ENCODE peak calls at places on chromosomes 1 and 21, in ten cellular contexts. E is stomach, K is GM06990, F is astrocyte of the cerebellum, Z is fibroblast of villous mesenchyme, C is right atrium auricular region, Y is upper lobe of left lung, J is prostate gland, N is heart left ventricle, M is transverse colon. B is an unnamed sample.

GRCh38 chr1:97384294-97384952 is 536.4 kb downstream of the DPYD start:
- DNase-seq in E (no peak), K (no peak), F (peak), Z (peak), C (no peak), Y (no peak), J (no peak), N (no peak), M (no peak), B (peak)

GRCh38 chr1:58064281-58064680 is 482.2 kb downstream of the OMA1 start:
- DNase-seq in E (no peak), K (no peak), F (no peak), Z (no peak), C (no peak), Y (no peak), J (no peak), N (no peak), M (no peak), B (no peak)

GRCh38 chr1:235739124-235739523 is 89.5 kb upstream of the GNG4 start:
- DNase-seq in E (peak), K (no peak), F (no peak), Z (peak), C (no peak), Y (no peak), J (peak), N (no peak), M (no peak), B (peak)

GRCh38 chr1:51301152-51301843 is 29.1 kb downstream of the TTC39A start:
- DNase-seq in E (no peak), K (no peak), F (no peak), Z (no peak), C (no peak), Y (no peak), J (no peak), N (no peak), M (no peak), B (peak)

GRCh38 chr1:32028746-32029145 is 15.1 kb downstream of the KHDRBS1 start:
- DNase-seq in E (no peak), K (no peak), F (no peak), Z (no peak), C (no peak), Y (no peak), J (no peak), N (no peak), M (no peak), B (peak)

GRCh38 chr1:98331232-98331631 is 330.3 kb upstream of the SNX7 start:
- DNase-seq in E (no peak), K (no peak), F (peak), Z (no peak), C (no peak), Y (no peak), J (no peak), N (no peak), M (no peak), B (peak)

GRCh38 chr1:37691497-37692077 is 729 bp upstream of the CDCA8 start:
- DNase-seq in E (peak), K (no peak), F (no peak), Z (peak), C (no peak), Y (peak), J (peak), N (peak), M (peak), B (peak)

GRCh38 chr1:15833069-15833679 is 14.3 kb upstream of the SPEN start:
- DNase-seq in E (peak), K (no peak), F (no peak), Z (peak), C (peak), Y (peak), J (peak), N (peak), M (peak), B (peak)

GRCh38 chr21:42164064-42164789 is 54.7 kb upstream of the ABCG1 start:
- DNase-seq in E (peak), K (no peak), F (no peak), Z (no peak), C (no peak), Y (peak), J (no peak), N (peak), M (peak), B (no peak)

GRCh38 chr1:200673952-200674823 is 4.5 kb upstream of the DDX59 start:
- DNase-seq in E (no peak), K (no peak), F (no peak), Z (peak), C (no peak), Y (no peak), J (no peak), N (no peak), M (no peak), B (no peak)

GRCh38 chr1:4271338-4271998 is 371.4 kb upstream of the C1orf174 start:
- DNase-seq in E (no peak), K (no peak), F (no peak), Z (no peak), C (no peak), Y (no peak), J (no peak), N (no peak), M (no peak), B (no peak)

GRCh38 chr1:115469703-115470476 is 131.8 kb upstream of the NGF start:
- DNase-seq in E (peak), K (no peak), F (no peak), Z (peak), C (peak), Y (peak), J (no peak), N (peak), M (peak), B (peak)

GRCh38 chr1:54476231-54477109 is 70.3 kb upstream of the SSBP3 start:
- DNase-seq in E (no peak), K (no peak), F (no peak), Z (no peak), C (no peak), Y (no peak), J (no peak), N (no peak), M (no peak), B (no peak)

GRCh38 chr1:160795951-160796383 is at the start of gene LY9:
- DNase-seq in E (peak), K (peak), F (no peak), Z (no peak), C (no peak), Y (peak), J (no peak), N (no peak), M (peak), B (no peak)

GRCh38 chr1:11857164-11857853 is 1.4 kb downstream of the NPPB start:
- DNase-seq in E (no peak), K (no peak), F (no peak), Z (no peak), C (no peak), Y (no peak), J (no peak), N (no peak), M (no peak), B (no peak)

GRCh38 chr1:9037476-9038337 is 11.5 kb upstream of the SLC2A7 start:
- DNase-seq in E (no peak), K (peak), F (no peak), Z (no peak), C (no peak), Y (no peak), J (no peak), N (no peak), M (no peak), B (no peak)

GRCh38 chr1:165844114-165844798 is 16.8 kb downstream of the UCK2 start:
- DNase-seq in E (no peak), K (no peak), F (no peak), Z (no peak), C (no peak), Y (no peak), J (no peak), N (no peak), M (no peak), B (no peak)

GRCh38 chr1:67840449-67840848 is 7.2 kb upstream of the GNG12 start:
- DNase-seq in E (no peak), K (no peak), F (peak), Z (peak), C (no peak), Y (no peak), J (no peak), N (no peak), M (no peak), B (peak)

GRCh38 chr1:212689196-212689710 is 10.4 kb downstream of the BATF3 start:
- DNase-seq in E (no peak), K (no peak), F (no peak), Z (no peak), C (peak), Y (no peak), J (no peak), N (no peak), M (no peak), B (no peak)

GRCh38 chr1:112729909-112730308 is 14.8 kb upstream of the PPM1J start:
- DNase-seq in E (no peak), K (no peak), F (no peak), Z (no peak), C (no peak), Y (no peak), J (no peak), N (no peak), M (no peak), B (no peak)

GRCh38 chr1:214224605-214225354 is 56.2 kb upstream of the SMYD2 start:
- DNase-seq in E (no peak), K (no peak), F (no peak), Z (peak), C (no peak), Y (no peak), J (no peak), N (no peak), M (no peak), B (peak)

GRCh38 chr1:25811384-25812082 is 8.2 kb upstream of the MTFR1L start:
- DNase-seq in E (no peak), K (no peak), F (no peak), Z (no peak), C (no peak), Y (no peak), J (no peak), N (no peak), M (no peak), B (no peak)

GRCh38 chr1:91846007-91846620 is 39.8 kb downstream of the TGFBR3 start:
- DNase-seq in E (peak), K (no peak), F (peak), Z (peak), C (peak), Y (peak), J (peak), N (peak), M (peak), B (peak)

GRCh38 chr1:82586473-82586872 is 785.7 kb downstream of the ADGRL2 start:
- DNase-seq in E (no peak), K (no peak), F (no peak), Z (no peak), C (peak), Y (no peak), J (no peak), N (peak), M (no peak), B (peak)

GRCh38 chr1:175075572-175076568 is 8.2 kb downstream of the TNN start:
- DNase-seq in E (no peak), K (no peak), F (no peak), Z (no peak), C (no peak), Y (no peak), J (no peak), N (no peak), M (no peak), B (peak)

GRCh38 chr1:8373547-8374270 is 55.8 kb downstream of the SLC45A1 start:
- DNase-seq in E (peak), K (no peak), F (peak), Z (peak), C (peak), Y (peak), J (peak), N (peak), M (peak), B (peak)

GRCh38 chr21:35303085-35303484 is 254.0 kb upstream of the RUNX1 start:
- DNase-seq in E (no peak), K (no peak), F (peak), Z (peak), C (no peak), Y (no peak), J (no peak), N (no peak), M (no peak), B (peak)

GRCh38 chr21:43770066-43770655 is 5.9 kb downstream of the CSTB start:
- DNase-seq in E (no peak), K (no peak), F (no peak), Z (no peak), C (no peak), Y (no peak), J (no peak), N (no peak), M (no peak), B (no peak)

GRCh38 chr1:96445296-96445695 is 276.3 kb upstream of the PTBP2 start:
- DNase-seq in E (no peak), K (no peak), F (no peak), Z (no peak), C (no peak), Y (no peak), J (no peak), N (no peak), M (no peak), B (no peak)

GRCh38 chr1:209455133-209455532 is 128.4 kb upstream of the CAMK1G start:
- DNase-seq in E (no peak), K (no peak), F (no peak), Z (no peak), C (no peak), Y (no peak), J (no peak), N (no peak), M (no peak), B (peak)

GRCh38 chr1:204870165-204870912 is at the start of gene NFASC:
- DNase-seq in E (no peak), K (no peak), F (no peak), Z (no peak), C (no peak), Y (no peak), J (no peak), N (peak), M (no peak), B (no peak)

GRCh38 chr21:29125199-29125598 is 5.2 kb upstream of the MAP3K7CL start:
- DNase-seq in E (no peak), K (peak), F (no peak), Z (no peak), C (no peak), Y (no peak), J (no peak), N (no peak), M (no peak), B (no peak)

DNA sequence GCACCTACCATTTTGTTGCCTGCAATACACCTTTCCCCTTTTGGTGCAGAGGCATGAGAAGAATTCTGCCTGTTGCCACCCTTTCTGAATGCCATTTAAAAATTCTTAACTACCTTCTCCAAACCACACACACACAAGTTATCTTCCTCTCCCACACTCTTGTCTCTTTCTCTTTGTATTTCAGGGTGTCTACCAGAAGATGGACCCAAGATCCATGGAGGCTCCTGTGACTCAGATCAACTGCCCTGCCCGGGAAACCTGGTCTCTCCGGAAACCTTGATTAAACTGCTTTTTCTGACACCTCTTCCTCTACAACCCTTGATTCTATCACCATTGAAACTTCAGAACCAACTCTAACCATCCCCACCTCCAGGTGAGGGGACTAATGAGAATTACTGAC is 2.4 kb upstream of the TARS2 start:
- DNase-seq in E (no peak), K (no peak), F (no peak), Z (peak), C (no peak), Y (no peak), J (no peak), N (no peak), M (no peak), B (peak)
- TF ChIP-seq CTCF in E (no peak), K (peak), F (peak), Z (peak), C (peak), Y (no peak), J (no peak), N (peak), M (no peak), B (peak)

DNA sequence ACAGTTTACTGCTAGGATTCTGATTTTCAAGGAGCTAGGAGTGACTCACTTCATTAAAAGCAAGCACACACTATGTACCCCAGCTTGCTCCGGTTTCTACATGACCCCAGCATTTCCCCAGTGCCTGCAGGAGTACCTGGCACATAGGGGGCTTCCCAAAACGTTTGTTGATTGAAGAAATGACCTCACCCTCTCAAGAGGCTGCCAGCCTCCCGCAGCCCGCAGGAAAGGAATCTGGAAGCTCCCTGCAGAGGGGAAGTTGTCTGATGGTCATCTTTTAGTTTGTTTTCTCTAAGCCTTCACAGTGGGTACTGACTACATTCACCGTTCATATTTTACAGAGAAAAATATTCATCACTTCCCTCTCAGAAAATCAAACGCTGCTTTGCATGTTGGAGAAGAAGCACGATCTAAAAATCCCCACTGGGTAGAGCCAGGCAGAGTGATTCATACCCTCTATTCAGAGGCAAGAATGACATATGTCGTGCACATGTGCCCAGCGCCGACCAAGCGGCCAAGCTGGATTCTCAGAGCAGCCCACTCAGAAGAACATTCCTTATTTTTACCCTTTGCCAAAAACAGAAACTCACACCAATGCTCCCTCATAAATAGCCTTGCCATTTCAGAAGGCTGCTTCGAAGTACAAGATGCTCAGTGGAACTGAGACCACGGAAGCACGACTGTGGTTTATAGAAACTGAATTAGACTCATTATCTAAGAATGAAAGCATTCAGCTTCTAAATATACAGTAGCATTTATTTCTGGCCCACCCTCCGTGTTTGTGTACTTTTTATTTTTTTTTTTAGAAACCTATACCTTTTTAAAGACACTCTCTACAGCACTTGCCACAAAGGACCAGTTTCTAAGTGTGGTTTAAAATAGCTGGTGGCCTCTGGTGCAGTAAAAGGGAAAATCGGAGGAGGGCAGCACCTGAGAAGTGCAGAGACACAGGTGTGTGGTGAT is 143.2 kb downstream of the MIS18A start:
- DNase-seq in E (no peak), K (peak), F (no peak), Z (no peak), C (no peak), Y (no peak), J (no peak), N (no peak), M (no peak), B (peak)
- H3K4me3 ChIP-seq in E (no peak), K (no peak), F (no peak), Z (no peak), C (no peak), Y (no peak), J (no peak), N (no peak), M (no peak), B (no peak)

GRCh38 chr1:220544901-220545303 is 17.0 kb downstream of the MARK1 start:
- DNase-seq in E (no peak), K (no peak), F (no peak), Z (peak), C (no peak), Y (peak), J (no peak), N (no peak), M (no peak), B (no peak)
- TF ChIP-seq CTCF in E (peak), K (peak), F (peak), Z (peak), C (no peak), Y (peak), J (no peak), N (no peak), M (no peak), B (peak)

DNA sequence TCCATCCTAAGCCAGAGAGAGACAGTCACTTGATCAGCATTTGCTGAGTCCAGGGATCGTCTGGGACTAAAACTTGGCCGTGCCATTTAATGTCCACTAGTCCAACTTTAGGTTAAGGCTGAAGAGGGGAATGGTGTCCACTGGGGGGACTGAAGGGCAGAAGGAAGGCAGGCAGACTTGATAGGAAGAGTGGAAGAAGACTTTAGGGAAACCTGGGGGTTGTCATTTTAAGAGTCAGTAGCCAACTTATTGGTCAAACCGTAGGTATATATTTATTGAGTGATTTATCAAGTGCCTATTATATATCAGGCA is 1.3 kb upstream of the LMOD1 start:
- DNase-seq in E (no peak), K (no peak), F (no peak), Z (no peak), C (no peak), Y (no peak), J (no peak), N (no peak), M (no peak), B (no peak)
- H3K4me3 ChIP-seq in E (no peak), K (no peak), F (no peak), Z (no peak), C (no peak), Y (no peak), J (no peak), N (no peak), M (no peak), B (no peak)

DNA sequence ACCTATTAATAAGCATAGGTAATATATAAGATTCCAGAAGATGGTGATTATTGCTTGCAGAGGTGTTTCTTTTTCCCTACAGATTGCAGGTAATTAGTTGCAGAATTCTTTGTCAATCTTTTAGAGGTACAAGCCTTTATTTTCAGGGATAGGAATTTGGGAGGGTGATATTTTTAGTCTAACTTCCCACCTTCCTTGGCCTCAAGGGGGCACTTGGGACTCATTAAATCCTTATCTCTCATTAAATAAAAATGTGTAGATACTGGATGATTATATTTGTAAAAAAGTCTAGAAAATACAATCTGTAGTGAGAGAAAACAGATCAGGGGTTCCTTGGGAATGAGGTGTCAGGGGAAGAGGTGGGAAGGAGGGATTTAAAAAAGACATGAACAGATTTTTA is 179.2 kb downstream of the PATJ start:
- DNase-seq in E (no peak), K (no peak), F (peak), Z (no peak), C (no peak), Y (no peak), J (no peak), N (no peak), M (no peak), B (peak)
- TF ChIP-seq CTCF in E (no peak), K (no peak), F (peak), Z (peak), C (no peak), Y (no peak), J (no peak), N (peak), M (no peak), B (peak)